ENCODE peak calls at places on chromosomes 2 and 18, in four cellular contexts. One of them, this sample, is unnamed.

GRCh38 chr2:118614856-118615255 is 232.6 kb downstream of the EN1 start:
- DNase-seq in stimulated activated CD4-positive, alpha-beta T cell treated with anti-CD3 and anti-CD28 coated beads, Interleukin-1b, Interleukin-23, amount 100 ng/mL, for 48 hours: no peak
- DNase-seq in HL-60: no peak
- DNase-seq in nephron progenitor cell: no peak
- DNase-seq in this sample: no peak

GRCh38 chr2:234142530-234142929 is 92.0 kb downstream of the SPP2 start:
- DNase-seq in HL-60: no peak
- DNase-seq in nephron progenitor cell: no peak
- DNase-seq in stimulated activated CD4-positive, alpha-beta T cell treated with anti-CD3 and anti-CD28 coated beads, Interleukin-1b, Interleukin-23, amount 100 ng/mL, for 48 hours: no peak
- DNase-seq in this sample: no peak

GRCh38 chr2:205696541-205697441 is 14.5 kb downstream of the NRP2 start:
- DNase-seq in stimulated activated CD4-positive, alpha-beta T cell treated with anti-CD3 and anti-CD28 coated beads, Interleukin-1b, Interleukin-23, amount 100 ng/mL, for 48 hours: no peak
- DNase-seq in HL-60: no peak
- DNase-seq in nephron progenitor cell: no peak
- DNase-seq in this sample: no peak

GRCh38 chr18:63433349-63433866 is 11.1 kb upstream of the VPS4B start:
- DNase-seq in HL-60: no peak
- DNase-seq in nephron progenitor cell: no peak
- DNase-seq in stimulated activated CD4-positive, alpha-beta T cell treated with anti-CD3 and anti-CD28 coated beads, Interleukin-1b, Interleukin-23, amount 100 ng/mL, for 48 hours: no peak
- DNase-seq in this sample: no peak

GRCh38 chr18:26386002-26386401 is 159.8 kb downstream of the TAF4B start:
- DNase-seq in HL-60: no peak
- DNase-seq in nephron progenitor cell: no peak
- DNase-seq in stimulated activated CD4-positive, alpha-beta T cell treated with anti-CD3 and anti-CD28 coated beads, Interleukin-1b, Interleukin-23, amount 100 ng/mL, for 48 hours: no peak
- DNase-seq in this sample: no peak

GRCh38 chr2:72864500-72864899 is 22.7 kb upstream of the SPR start:
- DNase-seq in HL-60: no peak
- DNase-seq in stimulated activated CD4-positive, alpha-beta T cell treated with anti-CD3 and anti-CD28 coated beads, Interleukin-1b, Interleukin-23, amount 100 ng/mL, for 48 hours: peak
- DNase-seq in nephron progenitor cell: no peak
- DNase-seq in this sample: no peak

GRCh38 chr2:44171018-44171417 is 2.3 kb downstream of the PPM1B start:
- DNase-seq in HL-60: no peak
- DNase-seq in stimulated activated CD4-positive, alpha-beta T cell treated with anti-CD3 and anti-CD28 coated beads, Interleukin-1b, Interleukin-23, amount 100 ng/mL, for 48 hours: no peak
- DNase-seq in nephron progenitor cell: no peak
- DNase-seq in this sample: no peak

GRCh38 chr2:120287183-120288015 is 34.7 kb downstream of the RALB start:
- DNase-seq in stimulated activated CD4-positive, alpha-beta T cell treated with anti-CD3 and anti-CD28 coated beads, Interleukin-1b, Interleukin-23, amount 100 ng/mL, for 48 hours: peak
- DNase-seq in nephron progenitor cell: no peak
- DNase-seq in HL-60: peak
- DNase-seq in this sample: no peak

GRCh38 chr18:8749492-8749891 is 44.1 kb downstream of the MTCL1 start:
- DNase-seq in HL-60: no peak
- DNase-seq in nephron progenitor cell: no peak
- DNase-seq in stimulated activated CD4-positive, alpha-beta T cell treated with anti-CD3 and anti-CD28 coated beads, Interleukin-1b, Interleukin-23, amount 100 ng/mL, for 48 hours: no peak
- DNase-seq in this sample: no peak

GRCh38 chr2:173966274-173967098 is 1.3 kb upstream of the SP3 start:
- DNase-seq in nephron progenitor cell: no peak
- DNase-seq in HL-60: no peak
- DNase-seq in stimulated activated CD4-positive, alpha-beta T cell treated with anti-CD3 and anti-CD28 coated beads, Interleukin-1b, Interleukin-23, amount 100 ng/mL, for 48 hours: no peak
- DNase-seq in this sample: no peak

GRCh38 chr2:101251844-101252407 is 760 bp upstream of the CNOT11 start:
- DNase-seq in nephron progenitor cell: peak
- DNase-seq in HL-60: peak
- DNase-seq in stimulated activated CD4-positive, alpha-beta T cell treated with anti-CD3 and anti-CD28 coated beads, Interleukin-1b, Interleukin-23, amount 100 ng/mL, for 48 hours: peak
- DNase-seq in this sample: no peak

GRCh38 chr2:160492401-160493226 is 993 bp downstream of the RBMS1 start:
- DNase-seq in stimulated activated CD4-positive, alpha-beta T cell treated with anti-CD3 and anti-CD28 coated beads, Interleukin-1b, Interleukin-23, amount 100 ng/mL, for 48 hours: peak
- DNase-seq in HL-60: no peak
- DNase-seq in nephron progenitor cell: peak
- DNase-seq in this sample: no peak

GRCh38 chr2:23486676-23487075 is 101.7 kb downstream of the KLHL29 start:
- DNase-seq in HL-60: no peak
- DNase-seq in stimulated activated CD4-positive, alpha-beta T cell treated with anti-CD3 and anti-CD28 coated beads, Interleukin-1b, Interleukin-23, amount 100 ng/mL, for 48 hours: no peak
- DNase-seq in nephron progenitor cell: no peak
- DNase-seq in this sample: no peak

GRCh38 chr2:177763532-177764265 is 308.9 kb downstream of the PDE11A start:
- DNase-seq in nephron progenitor cell: peak
- DNase-seq in HL-60: peak
- DNase-seq in stimulated activated CD4-positive, alpha-beta T cell treated with anti-CD3 and anti-CD28 coated beads, Interleukin-1b, Interleukin-23, amount 100 ng/mL, for 48 hours: peak
- DNase-seq in this sample: peak

GRCh38 chr2:102514061-102514785 is 41.2 kb downstream of the SLC9A4 start:
- DNase-seq in stimulated activated CD4-positive, alpha-beta T cell treated with anti-CD3 and anti-CD28 coated beads, Interleukin-1b, Interleukin-23, amount 100 ng/mL, for 48 hours: no peak
- DNase-seq in HL-60: no peak
- DNase-seq in nephron progenitor cell: no peak
- DNase-seq in this sample: no peak

GRCh38 chr2:172098287-172098649 is 4.4 kb downstream of the DLX2 start:
- DNase-seq in nephron progenitor cell: no peak
- DNase-seq in HL-60: no peak
- DNase-seq in stimulated activated CD4-positive, alpha-beta T cell treated with anti-CD3 and anti-CD28 coated beads, Interleukin-1b, Interleukin-23, amount 100 ng/mL, for 48 hours: no peak
- DNase-seq in this sample: no peak

GRCh38 chr2:121231385-121232000 is 53.5 kb downstream of the TFCP2L1 start:
- DNase-seq in nephron progenitor cell: no peak
- DNase-seq in stimulated activated CD4-positive, alpha-beta T cell treated with anti-CD3 and anti-CD28 coated beads, Interleukin-1b, Interleukin-23, amount 100 ng/mL, for 48 hours: no peak
- DNase-seq in HL-60: no peak
- DNase-seq in this sample: no peak

GRCh38 chr2:113157897-113158753 is 15.6 kb upstream of the PSD4 start:
- DNase-seq in HL-60: no peak
- DNase-seq in nephron progenitor cell: no peak
- DNase-seq in stimulated activated CD4-positive, alpha-beta T cell treated with anti-CD3 and anti-CD28 coated beads, Interleukin-1b, Interleukin-23, amount 100 ng/mL, for 48 hours: no peak
- DNase-seq in this sample: no peak

GRCh38 chr2:63692002-63692606 is 103.3 kb downstream of the MDH1 start:
- DNase-seq in HL-60: peak
- DNase-seq in stimulated activated CD4-positive, alpha-beta T cell treated with anti-CD3 and anti-CD28 coated beads, Interleukin-1b, Interleukin-23, amount 100 ng/mL, for 48 hours: no peak
- DNase-seq in nephron progenitor cell: no peak
- DNase-seq in this sample: no peak

GRCh38 chr2:118812530-118812929 is 34.9 kb downstream of the EN1 start:
- DNase-seq in nephron progenitor cell: no peak
- DNase-seq in HL-60: no peak
- DNase-seq in stimulated activated CD4-positive, alpha-beta T cell treated with anti-CD3 and anti-CD28 coated beads, Interleukin-1b, Interleukin-23, amount 100 ng/mL, for 48 hours: no peak
- DNase-seq in this sample: no peak